ENCODE peak calls at places on chromosomes 2 and 18, in four cellular contexts. Y is A549, E is IMR-90, L is SK-N-SH. I is an unnamed sample.

GRCh38 chr18:31040982-31041345 is 1.6 kb downstream of the DSC3 start:
- DNase-seq in Y (no peak), L (peak; percentile 9), E (no peak), I (no peak)

GRCh38 chr2:170771049-170771937 is 1.1 kb downstream of the ERICH2 start:
- DNase-seq in E (peak; percentile 15), L (no peak), Y (peak; percentile 35), I (peak; percentile 78)

GRCh38 chr2:102632380-102633175 is 13.2 kb downstream of the SLC9A2 start:
- DNase-seq in Y (no peak), L (no peak), E (no peak), I (no peak)

GRCh38 chr2:68454719-68455118 is 12.4 kb downstream of the FBXO48 start:
- DNase-seq in Y (no peak), L (no peak), E (no peak), I (no peak)

GRCh38 chr2:238114331-238114841 is 14.2 kb downstream of the ESPNL start:
- DNase-seq in Y (no peak), L (no peak), E (no peak), I (no peak)

GRCh38 chr2:188922191-188922590 is 52.0 kb upstream of the COL3A1 start:
- DNase-seq in E (no peak), L (no peak), Y (no peak), I (no peak)

GRCh38 chr2:58571181-58571852 is 330.2 kb upstream of the FANCL start:
- DNase-seq in Y (peak; percentile 87), L (peak; percentile 73), E (peak; percentile 69), I (peak; percentile 46)

GRCh38 chr2:33321236-33321731 is 155.2 kb upstream of the RASGRP3 start:
- DNase-seq in E (peak; percentile 77), L (no peak), Y (no peak), I (no peak)

GRCh38 chr2:28647682-28648081 is 103.9 kb upstream of the PPP1CB start:
- DNase-seq in E (no peak), L (no peak), Y (no peak), I (no peak)

GRCh38 chr2:215698566-215698965 is 262.7 kb upstream of the FN1 start:
- DNase-seq in Y (no peak), E (peak; percentile 96), L (no peak), I (no peak)
- TF ChIP-seq RCOR1 in Y (no peak), E (no peak), L (no peak), I (no peak)

DNA sequence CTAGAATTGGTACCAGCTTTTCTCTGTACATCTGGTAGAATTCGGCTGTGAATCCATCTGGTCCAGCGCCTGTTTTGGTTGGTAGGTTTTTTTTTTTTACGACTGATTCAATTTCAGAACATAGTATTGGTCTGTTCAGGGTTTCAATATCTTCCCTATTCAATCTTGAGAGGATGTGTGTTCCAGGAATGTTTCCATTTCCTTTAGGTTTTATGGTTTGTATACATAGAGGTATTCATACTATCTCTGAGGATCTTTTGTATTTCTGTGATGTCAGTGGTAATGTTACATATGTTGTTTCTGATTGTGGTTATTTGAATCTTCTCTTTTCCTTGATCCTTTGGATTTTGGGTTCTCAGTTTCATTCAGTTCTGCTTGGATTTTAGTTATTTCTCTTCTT is 172.1 kb upstream of the ITGA4 start:
- DNase-seq in L (no peak), E (no peak), Y (no peak), I (no peak)
- TF ChIP-seq RCOR1 in L (no peak), E (no peak), Y (no peak), I (no peak)

GRCh38 chr2:151844217-151844896 is 16.1 kb upstream of the ARL5A start:
- DNase-seq in E (no peak), Y (no peak), L (no peak), I (no peak)

GRCh38 chr2:151843669-151844017 is 15.4 kb upstream of the ARL5A start:
- DNase-seq in E (no peak), Y (no peak), L (no peak), I (no peak)

GRCh38 chr2:151841025-151841424 is 12.8 kb upstream of the ARL5A start:
- DNase-seq in E (no peak), L (no peak), Y (no peak), I (no peak)

GRCh38 chr2:151842830-151843668 is 14.8 kb upstream of the ARL5A start:
- DNase-seq in E (no peak), Y (no peak), L (no peak), I (no peak)

GRCh38 chr2:151840216-151840691 is 12.0 kb upstream of the ARL5A start:
- DNase-seq in Y (no peak), L (no peak), E (no peak), I (no peak)
- TF ChIP-seq RCOR1 in Y (no peak), L (no peak), E (no peak), I (no peak)

DNA sequence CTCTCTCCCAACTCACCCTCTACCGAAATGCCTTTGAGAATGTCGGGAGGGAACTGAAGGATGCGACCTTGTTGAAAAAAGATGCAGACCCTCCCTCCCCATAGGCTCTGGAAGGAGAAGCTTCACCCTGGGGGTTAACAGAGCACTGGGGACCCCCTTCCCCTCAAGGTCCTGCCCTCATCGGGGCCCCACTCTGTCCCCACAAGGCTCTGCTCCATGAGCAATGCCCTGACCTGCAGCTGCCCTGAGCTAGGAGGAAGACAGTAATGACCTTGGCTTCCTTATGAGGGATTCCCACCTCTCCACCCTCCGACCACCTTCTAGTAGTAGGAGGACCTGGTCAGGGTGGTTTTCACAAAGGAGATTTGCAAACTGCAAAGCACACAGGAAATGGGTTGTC is 44.4 kb upstream of the HPCAL1 start:
- DNase-seq in Y (no peak), L (no peak), E (no peak), I (no peak)
- TF ChIP-seq RCOR1 in Y (no peak), L (no peak), E (no peak), I (no peak)

DNA sequence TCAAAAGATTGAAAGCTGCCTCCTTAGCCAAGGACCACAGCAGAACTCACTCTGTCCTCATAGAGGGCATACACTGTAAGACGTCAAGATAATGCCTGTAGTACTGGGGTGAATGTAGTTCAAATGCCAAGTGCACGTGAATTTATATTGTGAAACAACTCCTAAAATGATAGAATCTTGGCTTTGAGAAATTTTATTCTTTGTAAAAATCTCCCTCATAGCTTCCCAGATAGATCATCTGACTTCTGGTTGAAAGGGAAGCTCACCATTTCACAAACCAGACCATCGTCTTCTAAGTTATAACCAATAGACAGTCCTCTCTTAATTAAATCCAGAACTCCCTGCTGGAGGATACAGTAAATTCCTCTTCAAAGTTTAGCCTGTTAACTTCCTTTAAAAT is 110.9 kb upstream of the MSTN start:
- DNase-seq in E (no peak), Y (no peak), L (no peak), I (no peak)
- TF ChIP-seq RCOR1 in E (no peak), Y (no peak), L (no peak), I (no peak)

GRCh38 chr2:121084137-121084680 is 200.8 kb downstream of the TFCP2L1 start:
- DNase-seq in Y (no peak), E (no peak), L (no peak), I (no peak)

GRCh38 chr2:121087117-121087516 is 197.9 kb downstream of the TFCP2L1 start:
- DNase-seq in L (no peak), Y (no peak), E (no peak), I (no peak)

GRCh38 chr2:121086450-121086849 is 198.6 kb downstream of the TFCP2L1 start:
- DNase-seq in E (no peak), L (no peak), Y (no peak), I (no peak)

GRCh38 chr2:121088251-121089004 is 196.6 kb downstream of the TFCP2L1 start:
- DNase-seq in E (no peak), L (no peak), Y (no peak), I (no peak)

GRCh38 chr2:121085801-121086200 is 199.2 kb downstream of the TFCP2L1 start:
- DNase-seq in E (no peak), Y (no peak), L (peak; percentile 61), I (no peak)
- TF ChIP-seq RCOR1 in E (no peak), Y (no peak), L (no peak), I (no peak)

GRCh38 chr2:218500501-218501060 is 67.6 kb downstream of the USP37 start:
- DNase-seq in L (no peak), E (no peak), Y (no peak), I (no peak)

GRCh38 chr2:218505754-218506371 is 62.3 kb downstream of the USP37 start:
- DNase-seq in L (no peak), E (no peak), Y (no peak), I (no peak)

DNA sequence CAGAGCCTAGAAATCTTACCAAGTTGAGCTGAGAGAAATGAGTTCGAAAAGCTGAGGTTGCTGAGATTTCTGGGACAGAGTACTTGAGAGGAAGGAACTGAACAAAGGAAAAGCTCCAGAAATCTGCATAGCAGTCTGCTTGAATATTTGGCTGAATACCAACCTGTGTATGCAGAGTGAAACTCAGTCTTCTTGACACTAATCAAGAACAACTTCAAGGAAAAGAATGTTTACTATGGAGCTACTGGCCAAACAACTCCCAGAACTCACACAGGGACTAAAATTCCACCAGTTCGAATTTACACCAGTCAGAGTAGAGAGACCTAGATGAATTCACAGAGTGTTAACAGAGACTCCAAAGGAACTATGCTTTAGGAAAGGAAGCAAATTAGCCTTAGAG is 66.5 kb downstream of the USP37 start:
- DNase-seq in L (no peak), E (peak; percentile 65), Y (no peak), I (no peak)
- TF ChIP-seq RCOR1 in L (no peak), E (no peak), Y (no peak), I (no peak)

DNA sequence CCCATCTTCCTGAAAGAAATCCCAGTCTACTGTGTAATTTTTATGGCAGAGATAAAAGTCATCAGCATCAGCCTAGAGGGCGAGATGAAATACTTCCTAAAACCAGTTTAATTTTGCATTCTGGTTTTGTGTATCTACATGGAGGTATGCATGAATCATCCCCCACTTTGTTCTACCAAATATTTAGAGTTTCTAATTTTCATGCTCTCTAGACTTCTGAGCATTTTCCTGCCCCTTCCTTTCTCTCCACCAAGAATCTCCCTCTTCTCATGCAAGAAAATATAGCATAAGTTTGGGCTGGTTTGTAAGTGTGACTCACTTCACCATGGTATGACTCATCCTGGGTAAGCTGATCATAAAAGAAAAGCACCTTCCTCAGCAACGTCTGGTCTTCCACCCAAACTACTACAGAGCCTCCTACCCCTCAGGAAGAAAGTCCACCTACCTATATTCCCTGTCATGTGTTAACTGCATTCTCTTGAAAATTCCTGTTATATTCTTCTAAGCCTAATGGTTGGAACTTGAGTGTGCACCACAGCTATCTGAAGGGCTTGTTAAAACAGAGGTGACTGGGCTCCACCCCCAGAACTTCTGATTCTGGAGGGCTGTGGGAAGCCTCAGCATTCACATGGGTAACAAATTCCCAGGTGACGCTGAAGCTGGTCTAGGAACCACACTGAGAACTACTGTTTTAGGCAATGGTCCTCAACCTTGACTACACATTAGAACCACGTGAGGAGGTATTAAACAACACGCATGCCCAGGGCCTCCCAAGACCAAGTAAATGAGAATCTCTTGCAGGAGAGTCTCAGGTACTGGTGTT is 37.4 kb upstream of the RAPGEF4 start:
- DNase-seq in L (no peak), Y (peak; percentile 56), E (peak; percentile 97), I (peak; percentile 23)
- TF ChIP-seq RCOR1 in L (no peak), Y (no peak), E (no peak), I (no peak)

GRCh38 chr18:59834267-59834666 is 65.5 kb upstream of the PMAIP1 start:
- DNase-seq in E (no peak), Y (no peak), L (no peak), I (no peak)
- TF ChIP-seq RCOR1 in E (no peak), Y (no peak), L (no peak), I (no peak)

I was measured in K562.